ENCODE peak calls at places on chromosomes 5 and 9, in seven cellular contexts. S is endothelial cell, X is iris pigment epithelial cell, E is fibroblast of mammary gland, G is ascending aorta, R is retina, D is RWPE1. F is an unnamed sample.

GRCh38 chr9:86843182-86843581 is 104.1 kb downstream of the GAS1 start:
- DNase-seq in S (no peak), X (peak; percentile 15), E (no peak), G (no peak), R (no peak), D (peak; percentile 24), F (no peak)

GRCh38 chr9:90961375-90961774 is 159.8 kb downstream of the SYK start:
- DNase-seq in S (no peak), X (no peak), E (peak; percentile 52), G (no peak), R (no peak), D (no peak), F (no peak)

GRCh38 chr5:11790201-11790600 is 114.0 kb downstream of the CTNND2 start:
- DNase-seq in S (no peak), X (no peak), E (no peak), G (no peak), R (no peak), D (no peak), F (no peak)

GRCh38 chr5:83974151-83974822 is 253.6 kb upstream of the HAPLN1 start:
- DNase-seq in S (no peak), X (peak; percentile 29), E (no peak), G (no peak), R (no peak), D (no peak), F (peak; percentile 33)

GRCh38 chr5:160427607-160428006 is 6.0 kb downstream of the PTTG1 start:
- DNase-seq in S (no peak), X (no peak), E (no peak), G (no peak), R (no peak), D (no peak), F (no peak)

GRCh38 chr9:108270041-108270440 is 585.7 kb downstream of the ACTL7B start:
- DNase-seq in S (no peak), X (peak; percentile 28), E (no peak), G (no peak), R (no peak), D (peak; percentile 56), F (no peak)

GRCh38 chr9:110939573-110939972 is 98.7 kb downstream of the LPAR1 start:
- DNase-seq in S (no peak), X (no peak), E (peak; percentile 58), G (no peak), R (no peak), D (no peak), F (no peak)

GRCh38 chr9:27528886-27529315 is 713 bp downstream of the MOB3B start:
- DNase-seq in S (peak; percentile 50), X (no peak), E (no peak), G (no peak), R (no peak), D (peak; percentile 75), F (no peak)

GRCh38 chr5:129945031-129945430 is 40.8 kb downstream of the CHSY3 start:
- DNase-seq in S (no peak), X (peak; percentile 78), E (peak; percentile 89), G (no peak), R (no peak), D (peak; percentile 9), F (no peak)

GRCh38 chr9:120257483-120257882 is 322.5 kb downstream of the CDK5RAP2 start:
- DNase-seq in S (no peak), X (no peak), E (peak; percentile 40), G (no peak), R (no peak), D (no peak), F (no peak)

GRCh38 chr5:67350600-67351315 is 154.2 kb upstream of the CD180 start:
- DNase-seq in S (no peak), X (no peak), E (peak; percentile 38), G (no peak), R (peak; percentile 49), D (no peak), F (no peak)

GRCh38 chr5:57036621-57037160 is 84.8 kb upstream of the MIER3 start:
- DNase-seq in S (no peak), X (no peak), E (peak; percentile 24), G (no peak), R (no peak), D (no peak), F (no peak)

GRCh38 chr5:133334796-133335639 is 277.3 kb downstream of the FSTL4 start:
- DNase-seq in S (no peak), X (no peak), E (no peak), G (no peak), R (no peak), D (no peak), F (no peak)

GRCh38 chr5:68178579-68178978 is 37.0 kb upstream of the PIK3R1 start:
- DNase-seq in S (no peak), X (peak; percentile 81), E (peak; percentile 35), G (no peak), R (no peak), D (peak; percentile 86), F (no peak)

GRCh38 chr9:92187989-92188714 is 72.9 kb upstream of the SPTLC1 start:
- DNase-seq in S (no peak), X (no peak), E (no peak), G (no peak), R (no peak), D (no peak), F (no peak)

GRCh38 chr9:128001411-128002298 is 20.9 kb upstream of the EEIG1 start:
- DNase-seq in S (no peak), X (peak; percentile 75), E (peak; percentile 77), G (no peak), R (no peak), D (peak; percentile 45), F (no peak)

GRCh38 chr9:27497883-27498553 is 26.1 kb upstream of the IFNK start:
- DNase-seq in S (no peak), X (no peak), E (no peak), G (no peak), R (peak; percentile 74), D (no peak), F (no peak)

GRCh38 chr5:66239034-66239433 is 94.9 kb downstream of the SREK1 start:
- DNase-seq in S (no peak), X (no peak), E (no peak), G (no peak), R (no peak), D (peak; percentile 44), F (no peak)

GRCh38 chr5:93510626-93511420 is 70.2 kb downstream of the NR2F1-AS1 start:
- DNase-seq in S (no peak), X (peak; percentile 66), E (no peak), G (no peak), R (no peak), D (no peak), F (no peak)

GRCh38 chr5:21711854-21712752 is 1141.0 kb downstream of the CDH12 start:
- DNase-seq in S (no peak), X (peak; percentile 24), E (peak; percentile 36), G (no peak), R (peak; percentile 50), D (no peak), F (no peak)

GRCh38 chr9:123438821-123439220 is 82.8 kb downstream of the CRB2 start:
- DNase-seq in S (peak; percentile 38), X (no peak), E (no peak), G (no peak), R (peak; percentile 62), D (no peak), F (no peak)

GRCh38 chr5:154214236-154215106 is 23.9 kb downstream of the GALNT10 start:
- DNase-seq in S (no peak), X (peak; percentile 89), E (peak; percentile 78), G (no peak), R (no peak), D (peak; percentile 92), F (no peak)